ENCODE peak calls at places on chromosomes 2 and 18, in five cellular contexts. One of them, this sample, is unnamed.

GRCh38 chr18:28581503-28582169 is 404.7 kb upstream of the CDH2 start:
- DNase-seq in kidney: no peak
- DNase-seq in cardiac fibroblast: no peak
- DNase-seq in prostate gland: no peak
- DNase-seq in fibroblast of villous mesenchyme: no peak
- DNase-seq in this sample: peak; percentile 8

GRCh38 chr2:216115224-216115582 is 6.1 kb downstream of the XRCC5 start:
- DNase-seq in kidney: no peak
- DNase-seq in cardiac fibroblast: peak; percentile 22
- DNase-seq in prostate gland: no peak
- DNase-seq in fibroblast of villous mesenchyme: peak; percentile 31
- DNase-seq in this sample: peak; percentile 28

GRCh38 chr2:239534581-239535412 is 134.0 kb upstream of the HDAC4 start:
- DNase-seq in kidney: no peak
- DNase-seq in cardiac fibroblast: no peak
- DNase-seq in prostate gland: no peak
- DNase-seq in fibroblast of villous mesenchyme: no peak
- DNase-seq in this sample: no peak

GRCh38 chr2:102801098-102801718 is 39.4 kb downstream of the TMEM182 start:
- DNase-seq in kidney: no peak
- DNase-seq in cardiac fibroblast: peak; percentile 30
- DNase-seq in prostate gland: no peak
- DNase-seq in fibroblast of villous mesenchyme: peak; percentile 30
- DNase-seq in this sample: peak; percentile 35

GRCh38 chr2:85308951-85309555 is 18.7 kb downstream of the TGOLN2 start:
- DNase-seq in kidney: peak; percentile 95
- DNase-seq in cardiac fibroblast: peak; percentile 53
- DNase-seq in prostate gland: no peak
- DNase-seq in fibroblast of villous mesenchyme: peak; percentile 47
- DNase-seq in this sample: peak; percentile 44

GRCh38 chr2:30197570-30197969 is 33.8 kb upstream of the LBH start:
- DNase-seq in kidney: no peak
- DNase-seq in cardiac fibroblast: no peak
- DNase-seq in prostate gland: no peak
- DNase-seq in fibroblast of villous mesenchyme: no peak
- DNase-seq in this sample: no peak

GRCh38 chr2:128271186-128271890 is 47.3 kb downstream of the HS6ST1 start:
- DNase-seq in kidney: peak; percentile 74
- DNase-seq in cardiac fibroblast: no peak
- DNase-seq in prostate gland: no peak
- DNase-seq in fibroblast of villous mesenchyme: no peak
- DNase-seq in this sample: no peak

GRCh38 chr2:120733238-120733942 is 2.3 kb upstream of the GLI2 start:
- DNase-seq in kidney: no peak
- DNase-seq in cardiac fibroblast: no peak
- DNase-seq in prostate gland: no peak
- DNase-seq in fibroblast of villous mesenchyme: peak; percentile 70
- DNase-seq in this sample: no peak

DNA sequence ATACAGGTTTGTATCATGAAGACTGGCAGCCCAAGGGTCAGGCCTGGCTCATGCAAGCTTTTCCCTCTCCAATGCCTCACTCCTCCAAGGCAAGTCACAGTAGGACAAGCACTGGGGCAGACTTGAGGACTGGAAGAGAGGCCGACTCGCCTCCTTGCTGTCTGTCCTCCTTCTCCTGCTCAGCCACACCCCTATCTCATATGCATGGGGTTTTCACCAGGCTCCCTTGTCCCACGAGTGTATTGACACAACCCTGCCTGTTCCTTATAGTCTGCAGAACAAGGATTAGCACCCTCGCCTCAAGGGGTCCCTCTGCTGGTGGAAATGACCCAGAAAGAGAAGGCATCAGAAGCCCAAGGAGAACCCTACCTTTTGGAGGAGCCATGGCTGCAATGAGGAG is 223.7 kb downstream of the SOX11 start:
- DNase-seq in kidney: no peak
- DNase-seq in cardiac fibroblast: no peak
- DNase-seq in prostate gland: no peak
- DNase-seq in fibroblast of villous mesenchyme: no peak
- DNase-seq in this sample: no peak
- TF ChIP-seq CTCF in kidney: no peak
- TF ChIP-seq CTCF in cardiac fibroblast: peak; percentile 9
- TF ChIP-seq CTCF in prostate gland: peak; percentile 24
- TF ChIP-seq CTCF in fibroblast of villous mesenchyme: no peak
- TF ChIP-seq CTCF in this sample: no peak

GRCh38 chr2:226799976-226800940 is 638 bp upstream of the IRS1 start:
- DNase-seq in kidney: peak; percentile 84
- DNase-seq in cardiac fibroblast: peak; percentile 15
- DNase-seq in prostate gland: peak; percentile 20
- DNase-seq in fibroblast of villous mesenchyme: peak; percentile 32
- DNase-seq in this sample: peak; percentile 29
- TF ChIP-seq CTCF in kidney: no peak
- TF ChIP-seq CTCF in cardiac fibroblast: no peak
- TF ChIP-seq CTCF in prostate gland: peak; percentile 15
- TF ChIP-seq CTCF in fibroblast of villous mesenchyme: no peak
- TF ChIP-seq CTCF in this sample: no peak

DNA sequence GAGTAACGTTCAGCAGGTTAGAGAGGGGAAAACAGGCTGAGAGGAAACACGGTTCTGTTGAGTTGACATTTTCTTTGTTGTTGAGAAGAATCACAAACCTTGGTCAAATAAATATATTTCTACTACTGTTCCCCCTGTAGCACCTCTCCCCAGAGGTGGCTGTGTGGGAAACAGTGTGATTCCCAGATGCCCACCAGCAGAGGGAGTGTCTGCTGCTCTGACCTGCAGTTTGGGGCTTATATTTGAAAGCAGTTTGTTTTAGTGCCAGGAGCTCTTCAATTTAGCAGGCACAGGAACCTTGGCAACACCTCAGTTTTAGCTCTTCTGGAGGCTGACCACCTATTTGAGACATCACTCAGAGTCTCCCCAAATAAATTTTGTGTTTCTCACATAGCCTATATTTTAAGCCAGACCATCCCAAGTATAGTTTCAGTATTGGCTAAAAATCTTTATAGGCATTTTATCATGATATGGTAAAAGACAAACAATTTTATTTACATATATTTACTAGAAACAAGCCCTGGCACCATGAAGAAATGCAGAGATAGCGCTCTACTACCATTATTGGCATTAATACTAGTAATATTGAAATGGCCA is 75.7 kb downstream of the PIK3C3 start:
- DNase-seq in kidney: no peak
- DNase-seq in cardiac fibroblast: peak; percentile 31
- DNase-seq in prostate gland: no peak
- DNase-seq in fibroblast of villous mesenchyme: peak; percentile 25
- DNase-seq in this sample: peak; percentile 44
- TF ChIP-seq CTCF in kidney: peak; percentile 21
- TF ChIP-seq CTCF in cardiac fibroblast: peak; percentile 75
- TF ChIP-seq CTCF in prostate gland: no peak
- TF ChIP-seq CTCF in fibroblast of villous mesenchyme: peak; percentile 73
- TF ChIP-seq CTCF in this sample: peak; percentile 85

DNA sequence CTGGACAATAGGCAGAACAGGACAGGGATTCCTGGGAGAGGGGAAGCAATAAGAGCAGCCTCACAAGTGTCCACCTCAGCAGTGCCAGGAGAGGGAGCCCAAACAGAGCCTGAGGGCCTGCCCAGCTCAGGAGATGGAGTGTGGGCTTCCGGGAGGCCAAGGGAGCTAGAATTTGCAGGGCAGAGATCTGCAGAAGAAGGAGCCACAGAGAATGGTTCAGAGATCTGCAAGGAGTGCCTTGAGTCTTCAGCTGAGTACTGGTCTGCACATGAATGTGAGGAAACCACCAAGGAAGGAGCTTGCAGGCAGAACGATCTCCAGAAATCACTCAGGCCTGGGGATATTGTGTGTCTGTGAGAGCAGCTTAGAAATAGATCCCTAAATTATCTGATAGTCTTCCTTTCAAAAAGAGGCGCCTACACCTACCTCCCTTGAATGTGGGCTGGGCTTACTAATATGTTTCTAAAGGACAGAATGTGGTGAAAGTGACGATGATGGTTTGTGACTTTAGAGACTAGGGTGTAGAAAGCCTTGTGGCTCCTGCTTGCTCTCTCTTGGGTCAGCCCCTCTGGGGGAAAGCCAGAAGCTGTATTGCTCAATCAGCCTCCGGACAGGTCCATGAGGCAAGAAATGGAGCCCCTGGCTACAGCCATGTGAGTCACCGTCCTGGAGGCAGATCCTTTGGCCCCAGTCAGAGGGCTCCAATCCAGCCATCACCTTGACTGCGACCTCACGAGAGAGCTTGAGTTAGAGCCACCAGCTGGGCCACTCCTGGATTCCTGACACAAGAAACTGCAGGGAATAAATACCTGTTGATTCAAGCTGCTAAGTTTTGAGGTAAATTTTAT is 7.6 kb upstream of the LPIN1 start:
- DNase-seq in kidney: peak; percentile 74
- DNase-seq in cardiac fibroblast: peak; percentile 93
- DNase-seq in prostate gland: no peak
- DNase-seq in fibroblast of villous mesenchyme: peak; percentile 97
- DNase-seq in this sample: peak; percentile 93
- TF ChIP-seq CTCF in kidney: peak; percentile 41
- TF ChIP-seq CTCF in cardiac fibroblast: peak; percentile 64
- TF ChIP-seq CTCF in prostate gland: no peak
- TF ChIP-seq CTCF in fibroblast of villous mesenchyme: peak; percentile 79
- TF ChIP-seq CTCF in this sample: peak; percentile 68

DNA sequence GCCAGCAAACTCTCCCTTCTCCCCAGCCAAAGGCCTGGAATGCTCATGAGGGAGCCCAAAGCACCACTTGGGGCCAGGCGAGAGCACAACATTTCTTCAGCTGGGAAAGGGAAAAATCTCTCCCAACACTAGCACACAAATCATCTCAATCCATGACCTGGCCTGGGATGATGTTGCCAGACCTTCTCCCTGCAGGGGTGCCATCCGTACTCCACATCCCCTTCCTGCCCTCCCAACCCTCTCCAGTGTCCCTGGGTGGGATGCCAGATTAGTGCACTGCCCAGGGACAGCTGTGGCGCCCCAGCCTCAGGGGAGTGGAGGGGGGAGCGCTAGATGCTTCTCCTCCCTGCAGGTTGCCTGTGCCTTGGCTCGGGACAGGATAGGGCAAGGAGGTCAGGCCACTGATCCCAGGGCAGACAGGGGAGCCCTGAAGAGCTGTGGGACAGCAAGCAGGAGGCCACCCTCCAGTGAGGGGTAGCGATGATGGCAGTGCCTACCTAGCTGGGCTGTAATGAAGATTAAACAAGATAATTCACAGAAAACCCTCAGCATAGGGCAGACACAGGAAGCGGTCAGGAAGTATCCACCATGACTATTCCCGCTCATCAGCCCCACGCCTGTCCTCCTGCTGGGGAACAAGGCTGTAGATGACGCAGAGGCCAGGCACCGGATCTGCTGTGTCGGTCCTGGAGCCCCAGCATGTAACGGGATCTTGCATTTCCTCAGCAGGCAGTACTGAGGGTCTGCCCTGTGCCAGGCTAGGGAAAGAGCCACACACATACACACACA is 31.1 kb downstream of the SERTAD2 start:
- DNase-seq in kidney: no peak
- DNase-seq in cardiac fibroblast: peak; percentile 29
- DNase-seq in prostate gland: no peak
- DNase-seq in fibroblast of villous mesenchyme: no peak
- DNase-seq in this sample: no peak
- TF ChIP-seq CTCF in kidney: peak; percentile 14
- TF ChIP-seq CTCF in cardiac fibroblast: peak; percentile 24
- TF ChIP-seq CTCF in prostate gland: no peak
- TF ChIP-seq CTCF in fibroblast of villous mesenchyme: peak; percentile 41
- TF ChIP-seq CTCF in this sample: peak; percentile 23

GRCh38 chr18:26840965-26841364 is 24.5 kb downstream of the AQP4 start:
- DNase-seq in kidney: no peak
- DNase-seq in cardiac fibroblast: no peak
- DNase-seq in prostate gland: no peak
- DNase-seq in fibroblast of villous mesenchyme: no peak
- DNase-seq in this sample: no peak
- TF ChIP-seq CTCF in kidney: no peak
- TF ChIP-seq CTCF in cardiac fibroblast: no peak
- TF ChIP-seq CTCF in prostate gland: no peak
- TF ChIP-seq CTCF in fibroblast of villous mesenchyme: no peak
- TF ChIP-seq CTCF in this sample: no peak

GRCh38 chr2:226320073-226320948 is 479.3 kb downstream of the IRS1 start:
- DNase-seq in kidney: no peak
- DNase-seq in cardiac fibroblast: no peak
- DNase-seq in prostate gland: no peak
- DNase-seq in fibroblast of villous mesenchyme: no peak
- DNase-seq in this sample: no peak
- TF ChIP-seq CTCF in kidney: no peak
- TF ChIP-seq CTCF in cardiac fibroblast: no peak
- TF ChIP-seq CTCF in prostate gland: no peak
- TF ChIP-seq CTCF in fibroblast of villous mesenchyme: no peak
- TF ChIP-seq CTCF in this sample: no peak

GRCh38 chr18:56645415-56646016 is 5.6 kb upstream of the WDR7 start:
- DNase-seq in kidney: no peak
- DNase-seq in cardiac fibroblast: no peak
- DNase-seq in prostate gland: no peak
- DNase-seq in fibroblast of villous mesenchyme: no peak
- DNase-seq in this sample: no peak
- TF ChIP-seq CTCF in kidney: peak; percentile 29
- TF ChIP-seq CTCF in cardiac fibroblast: peak; percentile 35
- TF ChIP-seq CTCF in prostate gland: peak; percentile 12
- TF ChIP-seq CTCF in fibroblast of villous mesenchyme: peak; percentile 52
- TF ChIP-seq CTCF in this sample: peak; percentile 51

GRCh38 chr2:33509908-33510588 is 33.6 kb downstream of the RASGRP3 start:
- DNase-seq in kidney: no peak
- DNase-seq in cardiac fibroblast: no peak
- DNase-seq in prostate gland: no peak
- DNase-seq in fibroblast of villous mesenchyme: no peak
- DNase-seq in this sample: no peak

GRCh38 chr2:33502025-33502424 is 25.6 kb downstream of the RASGRP3 start:
- DNase-seq in kidney: no peak
- DNase-seq in cardiac fibroblast: no peak
- DNase-seq in prostate gland: no peak
- DNase-seq in fibroblast of villous mesenchyme: no peak
- DNase-seq in this sample: no peak

GRCh38 chr2:33511141-33511540 is 34.7 kb downstream of the RASGRP3 start:
- DNase-seq in kidney: no peak
- DNase-seq in cardiac fibroblast: no peak
- DNase-seq in prostate gland: no peak
- DNase-seq in fibroblast of villous mesenchyme: peak; percentile 46
- DNase-seq in this sample: no peak

GRCh38 chr2:33510589-33510968 is 34.1 kb downstream of the RASGRP3 start:
- DNase-seq in kidney: no peak
- DNase-seq in cardiac fibroblast: no peak
- DNase-seq in prostate gland: no peak
- DNase-seq in fibroblast of villous mesenchyme: peak; percentile 71
- DNase-seq in this sample: peak; percentile 33

DNA sequence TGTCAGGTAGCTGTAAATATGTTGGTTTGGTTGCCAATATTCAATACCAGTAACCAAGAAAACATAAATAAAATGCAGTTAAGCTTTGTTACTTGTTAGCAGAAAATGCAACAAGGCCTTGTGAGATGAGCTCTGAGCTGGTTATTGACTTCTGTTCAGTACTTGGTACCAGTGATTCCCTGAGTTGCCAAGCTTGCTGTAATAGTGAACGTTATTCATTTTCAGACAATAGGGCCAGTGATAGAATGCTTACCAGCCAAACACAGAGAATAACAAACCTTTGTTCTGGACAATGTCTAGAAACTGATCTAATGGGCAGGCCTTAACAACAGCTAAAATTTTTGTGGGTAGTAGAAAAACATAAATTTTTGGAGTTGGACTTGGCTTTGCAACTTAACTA is 29.5 kb downstream of the RASGRP3 start:
- DNase-seq in kidney: no peak
- DNase-seq in cardiac fibroblast: no peak
- DNase-seq in prostate gland: no peak
- DNase-seq in fibroblast of villous mesenchyme: no peak
- DNase-seq in this sample: no peak
- TF ChIP-seq CTCF in kidney: no peak
- TF ChIP-seq CTCF in cardiac fibroblast: no peak
- TF ChIP-seq CTCF in prostate gland: no peak
- TF ChIP-seq CTCF in fibroblast of villous mesenchyme: no peak
- TF ChIP-seq CTCF in this sample: no peak

GRCh38 chr18:3869848-3870247 is 419.9 kb downstream of the TGIF1 start:
- DNase-seq in kidney: no peak
- DNase-seq in cardiac fibroblast: peak; percentile 84
- DNase-seq in prostate gland: no peak
- DNase-seq in fibroblast of villous mesenchyme: peak; percentile 68
- DNase-seq in this sample: peak; percentile 83
- TF ChIP-seq CTCF in kidney: peak; percentile 59
- TF ChIP-seq CTCF in cardiac fibroblast: peak; percentile 47
- TF ChIP-seq CTCF in prostate gland: peak; percentile 19
- TF ChIP-seq CTCF in fibroblast of villous mesenchyme: peak; percentile 56
- TF ChIP-seq CTCF in this sample: peak; percentile 55